ENCODE peak calls at places on chromosomes 6 and 20, in eight cellular contexts. G is adipocyte, L is GDM1, E is pons, W is endothelial cell, F is fibroblast of lung, C is SK-N-SH, J is NCI-H1436. Q is an unnamed sample.

GRCh38 chr6:4567141-4567540 is 209.1 kb upstream of the CDYL start:
- DNase-seq in G (peak), L (no peak), E (no peak), W (no peak), F (peak), C (no peak), J (no peak), Q (peak)

GRCh38 chr20:37406010-37406998 is 60.4 kb downstream of the SRC start:
- DNase-seq in G (peak), L (peak), E (no peak), W (peak), F (peak), C (peak), J (peak), Q (no peak)

GRCh38 chr6:106546322-106547052 is 82.8 kb downstream of the RTN4IP1 start:
- DNase-seq in G (peak), L (no peak), E (no peak), W (no peak), F (peak), C (no peak), J (peak), Q (peak)

GRCh38 chr6:170443151-170443662 is 109.9 kb downstream of the PSMB1 start:
- DNase-seq in G (no peak), L (no peak), E (no peak), W (no peak), F (no peak), C (peak), J (no peak), Q (no peak)

GRCh38 chr20:2364014-2364413 is 16.7 kb upstream of the TGM6 start:
- DNase-seq in G (peak), L (no peak), E (no peak), W (no peak), F (peak), C (no peak), J (no peak), Q (peak)

GRCh38 chr6:3147914-3148757 is 9.2 kb downstream of the TUBB2A start:
- DNase-seq in G (no peak), L (no peak), E (no peak), W (no peak), F (no peak), C (no peak), J (no peak), Q (no peak)

GRCh38 chr6:128827675-128828464 is 55.1 kb upstream of the LAMA2 start:
- DNase-seq in G (peak), L (no peak), E (no peak), W (no peak), F (peak), C (no peak), J (no peak), Q (peak)

GRCh38 chr6:83758533-83758932 is 49.6 kb upstream of the SNAP91 start:
- DNase-seq in G (no peak), L (no peak), E (no peak), W (no peak), F (no peak), C (no peak), J (no peak), Q (no peak)

GRCh38 chr6:159842035-159842434 is 42.0 kb downstream of the PNLDC1 start:
- DNase-seq in G (no peak), L (no peak), E (peak), W (no peak), F (peak), C (peak), J (no peak), Q (peak)

GRCh38 chr6:167226791-167227190 is 64.3 kb upstream of the UNC93A start:
- DNase-seq in G (no peak), L (no peak), E (no peak), W (no peak), F (no peak), C (no peak), J (no peak), Q (no peak)

GRCh38 chr6:79798841-79799240 is 148.5 kb downstream of the ELOVL4 start:
- DNase-seq in G (no peak), L (no peak), E (no peak), W (no peak), F (no peak), C (no peak), J (no peak), Q (no peak)

GRCh38 chr20:50815162-50815989 is 20.5 kb downstream of the BCAS4 start:
- DNase-seq in G (peak), L (no peak), E (no peak), W (no peak), F (peak), C (no peak), J (no peak), Q (no peak)

GRCh38 chr20:28562510-28562898 is 2695.0 kb upstream of the DEFB115 start:
- DNase-seq in G (peak), L (no peak), E (no peak), W (no peak), F (peak), C (no peak), J (no peak), Q (peak)

GRCh38 chr6:133671376-133671775 is 217.5 kb upstream of the TCF21 start:
- DNase-seq in G (no peak), L (no peak), E (no peak), W (no peak), F (no peak), C (no peak), J (no peak), Q (no peak)

GRCh38 chr6:34352305-34352937 is 40.0 kb downstream of the NUDT3 start:
- DNase-seq in G (peak), L (no peak), E (no peak), W (no peak), F (no peak), C (no peak), J (no peak), Q (peak)

GRCh38 chr20:50467618-50468373 is 42.4 kb upstream of the PTPN1 start:
- DNase-seq in G (peak), L (peak), E (no peak), W (peak), F (peak), C (peak), J (no peak), Q (peak)

GRCh38 chr20:50305636-50306477 is 115.2 kb downstream of the CEBPB start:
- DNase-seq in G (peak), L (no peak), E (no peak), W (no peak), F (no peak), C (peak), J (no peak), Q (peak)

GRCh38 chr6:134249759-134250602 is 67.9 kb downstream of the SGK1 start:
- DNase-seq in G (peak), L (no peak), E (peak), W (no peak), F (peak), C (no peak), J (no peak), Q (peak)

GRCh38 chr6:16345449-16346330 is 107.3 kb downstream of the GMPR start:
- DNase-seq in G (peak), L (no peak), E (no peak), W (no peak), F (peak), C (peak), J (peak), Q (peak)

GRCh38 chr6:90918361-90918760 is 331.5 kb upstream of the MAP3K7 start:
- DNase-seq in G (no peak), L (peak), E (no peak), W (no peak), F (no peak), C (no peak), J (no peak), Q (no peak)